ENCODE peak calls at places on chromosomes 3 and 15, in seven cellular contexts. E, A, K, B, G, H and J are unnamed samples.

GRCh38 chr3:113534365-113534764 is 2.0 kb downstream of the SIDT1 start:
- DNase-seq in G (no peak), A (no peak), H (no peak), B (no peak), K (no peak), E (no peak), J (no peak)

GRCh38 chr3:102200126-102200525 is 234.7 kb upstream of the ZPLD1 start:
- DNase-seq in B (no peak), E (no peak), A (no peak), K (no peak), G (no peak), H (no peak), J (peak; percentile 61)

GRCh38 chr3:27639271-27639670 is 82.9 kb downstream of the EOMES start:
- DNase-seq in K (no peak), E (no peak), H (no peak), G (no peak), A (no peak), B (no peak), J (no peak)

GRCh38 chr3:197374951-197375560 is 76.6 kb upstream of the DLG1 start:
- DNase-seq in B (no peak), K (no peak), E (no peak), G (peak; percentile 54), A (no peak), H (peak; percentile 53), J (no peak)

GRCh38 chr15:90234519-90234988 is 545 bp downstream of the GDPGP1 start:
- DNase-seq in A (no peak), B (no peak), G (no peak), H (no peak), K (no peak), E (no peak), J (no peak)

GRCh38 chr3:112560330-112560729 is 1.4 kb downstream of the ATG3 start:
- DNase-seq in H (no peak), A (no peak), E (no peak), K (no peak), B (no peak), G (no peak), J (no peak)

GRCh38 chr15:73727330-73728018 is 25.7 kb downstream of the INSYN1 start:
- DNase-seq in B (peak; percentile 45), K (no peak), H (no peak), E (no peak), G (no peak), A (no peak), J (peak; percentile 84)

GRCh38 chr3:107221856-107222255 is 155.4 kb upstream of the CCDC54 start:
- DNase-seq in H (no peak), E (no peak), A (no peak), G (no peak), B (no peak), K (no peak), J (peak; percentile 82)

GRCh38 chr3:195102609-195103467 is 168.1 kb downstream of the XXYLT1 start:
- DNase-seq in G (peak; percentile 64), A (peak; percentile 55), E (no peak), B (no peak), K (no peak), H (peak; percentile 87), J (peak; percentile 95)

GRCh38 chr3:39671116-39671515 is 138.3 kb upstream of the MYRIP start:
- DNase-seq in H (no peak), G (no peak), A (no peak), E (no peak), B (no peak), K (no peak), J (no peak)

GRCh38 chr15:91302588-91303439 is 202.8 kb downstream of the SV2B start:
- DNase-seq in E (peak; percentile 66), G (no peak), B (no peak), A (peak; percentile 16), H (peak; percentile 78), K (peak; percentile 58), J (peak; percentile 33)

GRCh38 chr3:67635257-67635656 is 19.2 kb downstream of the SUCLG2 start:
- DNase-seq in B (no peak), K (no peak), G (no peak), E (no peak), A (no peak), H (no peak), J (peak; percentile 90)

GRCh38 chr3:124083990-124084389 is 92.1 kb upstream of the ROPN1 start:
- DNase-seq in B (no peak), G (no peak), H (no peak), A (no peak), K (no peak), E (no peak), J (no peak)

DNA sequence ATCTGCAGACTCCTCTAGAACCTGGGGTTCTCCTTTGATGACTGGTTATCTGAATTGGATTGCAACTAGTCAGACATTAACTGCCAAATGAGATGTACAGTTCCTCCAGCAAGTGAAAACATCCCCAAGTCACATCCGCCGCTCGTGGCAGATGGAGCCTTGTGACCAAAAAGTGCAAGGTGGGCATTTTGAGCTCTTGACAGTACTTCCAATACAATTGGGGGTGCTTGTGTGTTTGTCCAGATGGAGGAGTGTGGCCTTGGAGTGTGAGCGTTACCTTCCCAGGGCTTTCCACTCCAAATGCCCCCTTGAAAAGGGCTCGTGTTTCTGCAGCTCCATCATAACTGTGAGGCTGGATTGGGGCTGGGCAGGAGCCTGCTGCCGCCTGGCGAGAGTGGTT is 21.3 kb downstream of the MRPS25 start:
- DNase-seq in H (no peak), E (no peak), K (no peak), A (no peak), B (no peak), G (no peak), J (no peak)
- H3K36me3 ChIP-seq in H (peaks cover 52% of the 10 kb centered on the region), E (peaks cover 45% of the 10 kb centered on the region), K (peaks cover 56% of the 10 kb centered on the region), A (no peaks in the 10 kb centered on the region), B (peaks cover 100% of the 10 kb centered on the region), G (peaks cover 99% of the 10 kb centered on the region), J (peaks cover 61% of the 10 kb centered on the region)

DNA sequence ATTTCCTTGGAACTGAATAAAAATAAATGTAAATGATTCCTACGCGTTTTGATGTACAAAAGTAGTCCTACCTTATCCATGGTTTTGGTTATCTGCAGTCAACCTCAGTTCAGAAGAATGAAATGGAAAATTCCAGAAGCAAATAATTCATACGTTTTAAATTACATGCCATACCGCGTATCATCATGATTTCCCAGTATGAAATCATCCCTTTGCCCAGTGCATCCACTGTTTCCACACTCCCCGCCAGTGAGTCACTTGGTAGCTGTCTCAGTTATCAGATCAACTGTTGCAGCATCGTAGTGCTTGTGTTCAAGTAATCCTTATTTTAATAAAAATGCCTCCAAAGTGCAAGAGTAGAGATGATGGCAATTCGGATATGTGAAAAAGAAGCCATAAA is 9.1 kb upstream of the MFSD1 start:
- DNase-seq in A (no peak), B (no peak), H (no peak), K (no peak), G (no peak), E (no peak), J (peak; percentile 98)
- H3K27ac ChIP-seq in A (no peak overlapping the region), B (no peak overlapping the region), H (no peak overlapping the region), K (no peak overlapping the region), G (no peak overlapping the region), E (no peak overlapping the region), J (peak overlapping the region; percentile 91)

GRCh38 chr3:14125193-14126016 is 553 bp downstream of the TMEM43 start:
- DNase-seq in G (peak; percentile 91), E (peak; percentile 67), A (peak; percentile 80), K (peak; percentile 56), B (peak; percentile 42), H (no peak), J (peak; percentile 83)

GRCh38 chr3:14127106-14127505 is 2.3 kb downstream of the TMEM43 start:
- DNase-seq in H (no peak), K (no peak), A (no peak), G (no peak), B (no peak), E (no peak), J (no peak)

GRCh38 chr3:14127516-14128161 is 2.8 kb downstream of the TMEM43 start:
- DNase-seq in A (no peak), G (no peak), B (no peak), K (peak; percentile 42), H (no peak), E (no peak), J (no peak)

GRCh38 chr3:14124615-14125192 is at the start of the genes CHCHD4 and TMEM43:
- DNase-seq in H (peak; percentile 86), K (peak; percentile 97), E (peak; percentile 99), G (peak; percentile 100), A (peak; percentile 99), B (peak; percentile 100), J (peak; percentile 99)

DNA sequence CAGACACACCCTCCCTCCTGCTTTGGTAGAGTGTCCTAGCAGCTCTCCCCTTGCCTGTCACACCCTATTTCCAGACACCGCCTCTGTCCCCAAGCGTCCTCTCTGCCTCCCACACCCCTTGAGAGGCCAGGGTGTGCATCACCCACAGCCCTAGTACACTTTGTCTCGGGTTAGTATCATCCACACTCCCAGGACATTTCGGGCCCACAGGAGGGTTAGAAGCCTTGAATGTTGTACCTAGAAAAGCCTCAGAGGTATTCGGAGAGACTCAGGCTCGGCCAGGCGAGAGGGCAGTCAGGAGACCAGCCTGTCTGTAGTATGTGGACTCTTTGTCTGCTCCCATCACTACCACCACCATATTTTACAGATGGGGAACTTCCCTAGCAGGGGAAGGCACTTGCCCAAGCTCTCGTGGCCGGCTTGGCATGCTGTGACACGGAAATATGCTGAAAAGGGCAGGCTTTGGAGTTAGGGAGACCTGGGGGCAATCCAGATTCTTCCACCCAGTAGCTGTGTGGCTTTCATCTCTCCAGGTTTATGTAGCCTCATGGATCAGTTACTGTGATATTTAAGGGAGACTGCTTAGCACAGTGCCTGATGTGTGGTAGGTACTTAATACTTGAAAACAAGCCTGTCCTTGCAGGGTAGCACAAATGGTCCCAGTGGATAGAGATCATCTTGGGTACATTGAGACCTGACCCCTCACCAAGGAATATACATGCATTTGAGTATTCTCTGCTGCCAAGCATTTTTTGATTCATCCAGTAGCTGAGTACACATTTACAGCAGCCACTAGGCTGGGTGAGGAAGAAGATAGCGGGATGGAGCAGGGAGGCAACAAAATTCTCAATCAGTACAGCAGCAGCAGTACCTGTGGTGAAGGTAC is 1.4 kb downstream of the TMEM43 start:
- DNase-seq in A (no peak), B (peak; percentile 65), G (no peak), H (no peak), K (peak; percentile 25), E (no peak), J (no peak)
- H3K36me3 ChIP-seq in A (no peaks in the 10 kb centered on the region), B (peaks cover 45% of the 10 kb centered on the region), G (peaks cover 46% of the 10 kb centered on the region), H (peaks cover 12% of the 10 kb centered on the region), K (peaks cover 19% of the 10 kb centered on the region), E (peaks cover 16% of the 10 kb centered on the region), J (peaks cover 25% of the 10 kb centered on the region)

GRCh38 chr3:161163297-161163696 is 57.8 kb upstream of the NMD3 start:
- DNase-seq in E (no peak), A (no peak), K (no peak), G (no peak), B (no peak), H (no peak), J (peak; percentile 99)
- H3K27ac ChIP-seq in E (no peak overlapping the region), A (no peak overlapping the region), K (no peak overlapping the region), G (no peak overlapping the region), B (no peak overlapping the region), H (no peak overlapping the region), J (peak overlapping the region; percentile 58)

GRCh38 chr3:32888739-32889138 is 62.7 kb upstream of the CCR4 start:
- DNase-seq in A (no peak), B (no peak), H (no peak), G (no peak), K (no peak), E (no peak), J (no peak)
- H3K36me3 ChIP-seq in A (no peaks in the 10 kb centered on the region), B (no peaks in the 10 kb centered on the region), H (peaks cover 15% of the 10 kb centered on the region), G (no peaks in the 10 kb centered on the region), K (no peaks in the 10 kb centered on the region), E (peaks cover 42% of the 10 kb centered on the region), J (no peaks in the 10 kb centered on the region)